ENCODE peak calls at places on chromosomes 6 and 20, in six cellular contexts. D is A549, K is GM23248, Q is neuronal stem cell, A is HCT116, M is keratinocyte. E is an unnamed sample.

GRCh38 chr20:61502433-61502832 is 250.4 kb downstream of the CDH4 start:
- DNase-seq in D (no peak), M (no peak), K (peak), A (no peak), Q (no peak), E (no peak)

GRCh38 chr6:76639941-76640340 is 567.5 kb upstream of the IMPG1 start:
- DNase-seq in D (no peak), A (no peak), Q (no peak), K (no peak), M (no peak), E (no peak)

GRCh38 chr6:28207244-28208179 is 17.6 kb upstream of the ZSCAN9 start:
- DNase-seq in Q (peak), K (peak), A (no peak), D (no peak), M (no peak), E (no peak)

GRCh38 chr20:22106308-22106938 is 401.0 kb downstream of the PAX1 start:
- DNase-seq in Q (peak), K (peak), M (no peak), D (peak), A (no peak), E (no peak)

GRCh38 chr6:112372213-112372806 is 25.2 kb downstream of the RFPL4B start:
- DNase-seq in K (peak), A (peak), D (peak), Q (no peak), M (no peak), E (no peak)

GRCh38 chr20:38940644-38941043 is 14.4 kb downstream of the FAM83D start:
- DNase-seq in K (no peak), Q (no peak), D (no peak), M (no peak), A (no peak), E (no peak)

GRCh38 chr6:91079939-91080338 is 493.1 kb upstream of the MAP3K7 start:
- DNase-seq in A (no peak), M (no peak), Q (no peak), D (no peak), K (no peak), E (no peak)

GRCh38 chr6:145294942-145295341 is 440.4 kb downstream of the EPM2A start:
- DNase-seq in Q (no peak), K (no peak), D (no peak), M (no peak), A (no peak), E (no peak)

GRCh38 chr6:154491567-154492470 is 18.7 kb downstream of the CNKSR3 start:
- DNase-seq in D (no peak), A (no peak), M (no peak), K (peak), Q (no peak), E (no peak)
- H3K4me2 ChIP-seq in D (no peak), A (no peak), M (no peak), K (no peak), Q (no peak), E (no peak)

DNA sequence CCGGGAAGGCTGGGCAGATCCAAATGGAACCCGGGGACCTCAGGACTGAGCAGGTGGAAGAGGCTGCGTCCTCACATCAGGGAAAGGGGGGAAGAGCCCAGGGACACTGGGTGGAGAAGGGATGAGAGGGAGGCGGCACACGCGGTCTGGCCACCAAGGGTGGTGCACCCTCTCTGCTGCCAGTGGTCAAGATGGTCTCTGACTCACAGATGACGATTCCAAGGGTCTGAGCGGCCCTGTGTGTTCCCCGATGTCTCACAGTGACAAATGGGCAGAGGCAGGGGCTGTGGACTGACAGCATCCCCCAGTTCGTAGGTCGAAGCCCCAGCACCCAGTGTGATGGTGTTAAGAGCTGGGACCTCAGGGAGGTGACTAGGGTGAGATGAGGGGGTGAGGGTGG is 32.1 kb downstream of the SLCO4A1 start:
- DNase-seq in D (no peak), M (no peak), Q (no peak), K (no peak), A (no peak), E (no peak)
- H3K27ac ChIP-seq in D (no peak), M (no peak), Q (no peak), K (no peak), A (no peak), E (no peak)

GRCh38 chr20:58109126-58109880 is 119.2 kb downstream of the ANKRD60 start:
- DNase-seq in A (no peak), Q (no peak), D (no peak), M (no peak), K (peak), E (no peak)

GRCh38 chr20:58109918-58110635 is 118.4 kb downstream of the ANKRD60 start:
- DNase-seq in Q (no peak), A (no peak), K (peak), D (no peak), M (no peak), E (no peak)

GRCh38 chr20:58111340-58112016 is 117.0 kb downstream of the ANKRD60 start:
- DNase-seq in M (no peak), A (no peak), Q (no peak), K (peak), D (no peak), E (no peak)

GRCh38 chr20:58113706-58114105 is 114.7 kb downstream of the ANKRD60 start:
- DNase-seq in D (no peak), M (no peak), Q (no peak), A (no peak), K (no peak), E (no peak)

GRCh38 chr20:58112017-58112781 is 116.3 kb downstream of the ANKRD60 start:
- DNase-seq in D (peak), Q (no peak), K (peak), M (peak), A (no peak), E (no peak)
- H3K4me2 ChIP-seq in D (peak), Q (no peak), K (peak), M (peak), A (peak), E (no peak)

GRCh38 chr20:544153-544725 is 649 bp upstream of the CSNK2A1 start:
- DNase-seq in A (no peak), K (no peak), D (no peak), M (no peak), Q (no peak), E (no peak)
- H3K27ac ChIP-seq in A (peak), K (peak), D (peak), M (peak), Q (no peak), E (peak)